ENCODE peak calls at places on chromosomes 7 and 10, in four cellular contexts. Y is psoas muscle; V is stimulated activated CD8-positive, alpha-beta memory T cell treated with anti-CD3 and anti-CD28 coated beads, Interleukin-4, amount 100 ng/mL, for 24 hours; U is NCI-H1092 treated with DMSO at 0.1 percent for 48 hours. E is an unnamed sample.

GRCh38 chr7:20408467-20408826 is 77.7 kb downstream of the ITGB8 start:
- DNase-seq in Y (no peak), V (no peak), U (no peak), E (no peak)

GRCh38 chr7:111232249-111233084 is 141.5 kb downstream of the LRRN3 start:
- DNase-seq in Y (no peak), V (no peak), U (no peak), E (no peak)

GRCh38 chr7:116353614-116354013 is 143.3 kb downstream of the TES start:
- DNase-seq in Y (peak), V (no peak), U (no peak), E (no peak)

GRCh38 chr10:35211390-35211789 is 84.7 kb downstream of the CREM start:
- DNase-seq in Y (no peak), V (no peak), U (no peak), E (no peak)

GRCh38 chr7:2048531-2048930 is 184.2 kb downstream of the MAD1L1 start:
- DNase-seq in Y (peak), V (no peak), U (no peak), E (no peak)

GRCh38 chr10:13891542-13892431 is 305.0 kb downstream of the PRPF18 start:
- DNase-seq in Y (no peak), V (no peak), U (peak), E (no peak)

GRCh38 chr7:100801833-100802568 is 25.3 kb downstream of the EPHB4 start:
- DNase-seq in Y (no peak), V (no peak), U (no peak), E (no peak)

GRCh38 chr10:3624367-3624766 is 160.6 kb downstream of the KLF6 start:
- DNase-seq in Y (no peak), V (no peak), U (no peak), E (no peak)

GRCh38 chr10:31340343-31340742 is 21.3 kb downstream of the ZEB1 start:
- DNase-seq in Y (no peak), V (no peak), U (peak), E (no peak)